ENCODE peak calls at places on chromosomes 7 and 10, in six cellular contexts. U is endodermal cell; B is fibroblast of the conjunctiva; C is stimulated activated naive B cell treated with anti-CD40 and anti-IgM and Interleukin-4, amounts not matched to agents 10 μg/mL and 1 μg/mL and 100 μg/mL, for 72 hours; A is NCI-H2081; L is non-pigmented ciliary epithelial cell. K is an unnamed sample.

GRCh38 chr7:151779255-151779654 is 97.7 kb downstream of the PRKAG2 start:
- DNase-seq in U (no peak), C (no peak), L (no peak), A (no peak), B (no peak), K (no peak)

GRCh38 chr10:119284679-119285096 is 77.3 kb downstream of the GRK5 start:
- DNase-seq in A (no peak), U (no peak), L (no peak), C (no peak), B (no peak), K (no peak)

GRCh38 chr7:98963305-98963704 is 85.0 kb downstream of the TRRAP start:
- DNase-seq in L (no peak), A (no peak), B (no peak), U (no peak), C (no peak), K (no peak)

GRCh38 chr10:3882855-3883254 is 97.8 kb upstream of the KLF6 start:
- DNase-seq in C (no peak), A (no peak), B (no peak), L (no peak), U (no peak), K (no peak)

GRCh38 chr7:816751-817671 is 15.3 kb upstream of the SUN1 start:
- DNase-seq in U (peak), L (no peak), C (peak), A (peak), B (no peak), K (no peak)

GRCh38 chr7:13159467-13160184 is 472.2 kb downstream of the ARL4A start:
- DNase-seq in A (no peak), U (no peak), B (no peak), C (no peak), L (no peak), K (no peak)

GRCh38 chr7:39948375-39948774 is 1.7 kb upstream of the CDK13 start:
- DNase-seq in B (no peak), L (no peak), C (no peak), A (no peak), U (no peak), K (no peak)

GRCh38 chr7:101402081-101402779 is 39.6 kb downstream of the COL26A1 start:
- DNase-seq in A (no peak), C (no peak), B (no peak), U (peak), L (no peak), K (no peak)

GRCh38 chr7:111424768-111425167 is 137.5 kb downstream of the IMMP2L start:
- DNase-seq in B (no peak), L (peak), A (no peak), C (no peak), U (no peak), K (no peak)

GRCh38 chr7:150612925-150613324 is 19.3 kb downstream of the GIMAP6 start:
- DNase-seq in B (no peak), A (no peak), C (no peak), L (no peak), U (no peak), K (no peak)

GRCh38 chr10:69757553-69758309 is 44.0 kb upstream of the COL13A1 start:
- DNase-seq in C (no peak), U (no peak), A (peak), B (peak), L (no peak), K (no peak)

GRCh38 chr7:120743128-120743527 is 114.8 kb downstream of the TSPAN12 start:
- DNase-seq in L (no peak), A (peak), B (no peak), C (no peak), U (no peak), K (no peak)

GRCh38 chr10:88150338-88150737 is 286.9 kb downstream of the PTEN start:
- DNase-seq in L (peak), B (peak), A (no peak), C (no peak), U (no peak), K (peak)

GRCh38 chr7:12436896-12437535 is 33.4 kb upstream of the VWDE start:
- DNase-seq in A (peak), L (peak), U (peak), B (no peak), C (no peak), K (peak)

GRCh38 chr7:131076711-131077170 is 250.9 kb upstream of the MKLN1 start:
- DNase-seq in A (no peak), U (no peak), B (no peak), L (no peak), C (no peak), K (no peak)

GRCh38 chr10:20891338-20891714 is 5.8 kb downstream of the NEBL start:
- DNase-seq in U (no peak), C (no peak), L (peak), B (no peak), A (no peak), K (peak)